ENCODE peak calls at places on chromosomes 3 and 15, in five cellular contexts. K is T-helper 1 cell, J is osteocyte, I is G401, C is HuH-7.5. O is an unnamed sample.

GRCh38 chr3:25713316-25713967 is 48.7 kb upstream of the TOP2B start:
- DNase-seq in C (no peak), K (no peak), J (no peak), I (no peak), O (no peak)

GRCh38 chr3:141746962-141747361 is 8.9 kb downstream of the RNF7 start:
- DNase-seq in J (no peak), K (no peak), I (no peak), C (no peak), O (no peak)

GRCh38 chr3:60720696-60721228 is 530.5 kb downstream of the FHIT start:
- DNase-seq in C (no peak), I (peak; percentile 25), J (no peak), K (no peak), O (no peak)

GRCh38 chr3:186280737-186281136 is 81.3 kb downstream of the DGKG start:
- DNase-seq in I (no peak), K (no peak), C (no peak), J (no peak), O (no peak)

GRCh38 chr15:88018865-88019626 is 237.5 kb downstream of the NTRK3 start:
- DNase-seq in K (no peak), C (no peak), J (no peak), I (no peak), O (peak; percentile 75)

GRCh38 chr3:151290673-151291072 is 12.3 kb upstream of the P2RY14 start:
- DNase-seq in I (no peak), K (no peak), C (no peak), J (no peak), O (peak; percentile 46)

GRCh38 chr3:185781759-185782158 is 43.1 kb downstream of the IGF2BP2 start:
- DNase-seq in J (no peak), C (no peak), K (no peak), I (no peak), O (peak; percentile 77)

GRCh38 chr3:31490502-31490901 is 42.2 kb upstream of the STT3B start:
- DNase-seq in J (no peak), C (no peak), K (no peak), I (no peak), O (no peak)

GRCh38 chr15:80559320-80559693 is 135.8 kb upstream of the ABHD17C start:
- DNase-seq in I (no peak), J (peak; percentile 71), K (no peak), C (no peak), O (no peak)

GRCh38 chr3:68504185-68504584 is 428.2 kb downstream of the TAFA4 start:
- DNase-seq in C (no peak), K (no peak), I (no peak), J (no peak), O (no peak)

GRCh38 chr3:106343841-106344240 is 475.0 kb upstream of the CBLB start:
- DNase-seq in I (no peak), K (no peak), C (no peak), J (no peak), O (no peak)

GRCh38 chr3:20186600-20187004 is 596 bp upstream of the SGO1 start:
- DNase-seq in I (no peak), C (no peak), J (no peak), K (no peak), O (no peak)

GRCh38 chr15:80804970-80805495 is 25.9 kb downstream of the CEMIP start:
- DNase-seq in C (no peak), K (no peak), J (no peak), I (no peak), O (no peak)

GRCh38 chr15:91908401-91908800 is 54.9 kb downstream of the SLCO3A1 start:
- DNase-seq in K (no peak), J (no peak), I (no peak), C (no peak), O (peak; percentile 15)

GRCh38 chr3:111737712-111738097 is 121.4 kb upstream of the PHLDB2 start:
- DNase-seq in C (no peak), K (no peak), J (no peak), I (no peak), O (peak; percentile 90)

GRCh38 chr15:26766262-26766661 is 6.6 kb downstream of the GABRB3 start:
- DNase-seq in C (no peak), I (no peak), J (no peak), K (no peak), O (no peak)

GRCh38 chr15:41233367-41233771 is 2.3 kb downstream of the CHP1 start:
- DNase-seq in I (no peak), C (no peak), K (no peak), J (no peak), O (peak; percentile 72)

GRCh38 chr15:43487271-43487895 is 5.6 kb downstream of the TP53BP1 start:
- DNase-seq in J (no peak), K (no peak), I (no peak), C (no peak), O (no peak)

GRCh38 chr3:170117134-170117533 is 64.4 kb downstream of the PHC3 start:
- DNase-seq in K (no peak), J (no peak), I (no peak), C (peak; percentile 9), O (peak; percentile 16)

GRCh38 chr3:47978386-47978785 is 37.8 kb downstream of the MAP4 start:
- DNase-seq in C (no peak), I (no peak), J (no peak), K (no peak), O (no peak)

GRCh38 chr3:72329354-72329753 is 518.9 kb downstream of the SHQ1 start:
- DNase-seq in C (no peak), J (no peak), K (no peak), I (peak; percentile 79), O (no peak)

GRCh38 chr3:195187609-195188529 is 83.1 kb downstream of the XXYLT1 start:
- DNase-seq in J (no peak), K (no peak), I (no peak), C (no peak), O (peak; percentile 44)

GRCh38 chr15:96612917-96613316 is 282.4 kb downstream of the NR2F2 start:
- DNase-seq in I (no peak), J (no peak), C (no peak), K (no peak), O (no peak)

GRCh38 chr3:33581666-33582065 is 136.4 kb downstream of the CLASP2 start:
- DNase-seq in I (no peak), J (no peak), K (no peak), C (no peak), O (no peak)

GRCh38 chr3:9750556-9751411 is 1.0 kb downstream of the OGG1 start:
- DNase-seq in K (no peak), J (no peak), C (peak; percentile 59), I (no peak), O (no peak)

GRCh38 chr3:114447545-114447944 is 153.7 kb downstream of the TIGIT start:
- DNase-seq in I (peak; percentile 69), J (no peak), C (no peak), K (no peak), O (no peak)

GRCh38 chr3:142947799-142948575 is 15.5 kb downstream of the PAQR9 start:
- DNase-seq in C (no peak), K (no peak), J (no peak), I (no peak), O (peak; percentile 60)

GRCh38 chr3:105867690-105868449 is 942 bp downstream of the CBLB start:
- DNase-seq in I (peak; percentile 65), C (peak; percentile 15), K (no peak), J (no peak), O (peak; percentile 23)

GRCh38 chr15:63110428-63111026 is 11.1 kb upstream of the LACTB start:
- DNase-seq in C (no peak), I (no peak), J (no peak), K (no peak), O (peak; percentile 37)

GRCh38 chr3:144502398-144502797 is 530.8 kb downstream of the DIPK2A start:
- DNase-seq in C (no peak), I (peak; percentile 38), J (no peak), K (no peak), O (no peak)

GRCh38 chr3:12967751-12968209 is 105.4 kb downstream of the IQSEC1 start:
- DNase-seq in C (peak; percentile 98), J (peak; percentile 97), I (peak; percentile 56), K (peak; percentile 88), O (peak; percentile 85)

GRCh38 chr3:171458857-171459129 is 1.4 kb downstream of the TNIK start:
- DNase-seq in I (no peak), J (no peak), K (no peak), C (no peak), O (peak; percentile 17)

GRCh38 chr15:65346856-65347598 is 30.8 kb downstream of the IGDCC3 start:
- DNase-seq in J (no peak), C (no peak), K (no peak), I (no peak), O (no peak)

GRCh38 chr15:88792342-88793282 is 10.6 kb upstream of the ACAN start:
- DNase-seq in I (no peak), C (no peak), K (no peak), J (no peak), O (no peak)

GRCh38 chr15:65655026-65655425 is 33.3 kb downstream of the SLC24A1 start:
- DNase-seq in C (no peak), K (no peak), I (no peak), J (no peak), O (peak; percentile 71)

GRCh38 chr15:48897144-48897814 is 19.3 kb downstream of the EID1 start:
- DNase-seq in C (no peak), K (no peak), I (no peak), J (no peak), O (peak; percentile 66)

GRCh38 chr3:157127831-157128767 is 31.8 kb downstream of the CCNL1 start:
- DNase-seq in I (no peak), C (no peak), J (no peak), K (peak; percentile 59), O (peak; percentile 95)